ENCODE peak calls at places on chromosomes 5 and 9, in eight cellular contexts. One of them, this sample, is unnamed.
A peak's percentile ranks its signal among the peaks of the same experiment; 100 is the strongest.

GRCh38 chr5:50328193-50328729 is 112.8 kb downstream of the EMB start:
- DNase-seq in breast epithelium: no peak
- DNase-seq in thyroid gland: no peak
- DNase-seq in heart right ventricle: no peak
- DNase-seq in cardiac muscle cell: no peak
- DNase-seq in left ventricle myocardium inferior: no peak
- DNase-seq in GM23338: no peak
- DNase-seq in IMR-90: no peak
- DNase-seq in this sample: no peak

GRCh38 chr5:74328221-74328630 is 312.3 kb downstream of the ENC1 start:
- DNase-seq in breast epithelium: no peak
- DNase-seq in thyroid gland: no peak
- DNase-seq in heart right ventricle: no peak
- DNase-seq in cardiac muscle cell: no peak
- DNase-seq in left ventricle myocardium inferior: no peak
- DNase-seq in GM23338: no peak
- DNase-seq in IMR-90: no peak
- DNase-seq in this sample: no peak

GRCh38 chr5:177545487-177546261 is 8.7 kb downstream of the FAM193B start:
- DNase-seq in breast epithelium: peak; percentile 64
- DNase-seq in thyroid gland: peak; percentile 18
- DNase-seq in heart right ventricle: peak; percentile 65
- DNase-seq in cardiac muscle cell: peak; percentile 96
- DNase-seq in left ventricle myocardium inferior: peak; percentile 56
- DNase-seq in GM23338: no peak
- DNase-seq in IMR-90: peak; percentile 83
- DNase-seq in this sample: no peak

GRCh38 chr5:172502410-172502809 is 48.1 kb upstream of the SH3PXD2B start:
- DNase-seq in breast epithelium: no peak
- DNase-seq in thyroid gland: no peak
- DNase-seq in heart right ventricle: peak; percentile 1
- DNase-seq in cardiac muscle cell: no peak
- DNase-seq in left ventricle myocardium inferior: no peak
- DNase-seq in GM23338: no peak
- DNase-seq in IMR-90: no peak
- DNase-seq in this sample: no peak

GRCh38 chr5:133869675-133869978 is 98.8 kb downstream of the C5orf15 start:
- DNase-seq in breast epithelium: no peak
- DNase-seq in thyroid gland: peak; percentile 8
- DNase-seq in heart right ventricle: peak; percentile 61
- DNase-seq in cardiac muscle cell: no peak
- DNase-seq in left ventricle myocardium inferior: peak; percentile 49
- DNase-seq in GM23338: no peak
- DNase-seq in IMR-90: no peak
- DNase-seq in this sample: no peak

GRCh38 chr9:73753171-73753570 is 601.5 kb downstream of the ANXA1 start:
- DNase-seq in breast epithelium: no peak
- DNase-seq in thyroid gland: no peak
- DNase-seq in heart right ventricle: no peak
- DNase-seq in cardiac muscle cell: no peak
- DNase-seq in left ventricle myocardium inferior: no peak
- DNase-seq in GM23338: no peak
- DNase-seq in IMR-90: no peak
- DNase-seq in this sample: no peak

GRCh38 chr9:112078432-112078831 is 96.7 kb downstream of the SUSD1 start:
- DNase-seq in breast epithelium: no peak
- DNase-seq in thyroid gland: no peak
- DNase-seq in heart right ventricle: no peak
- DNase-seq in cardiac muscle cell: no peak
- DNase-seq in left ventricle myocardium inferior: no peak
- DNase-seq in GM23338: no peak
- DNase-seq in IMR-90: no peak
- DNase-seq in this sample: no peak

GRCh38 chr9:99820330-99821186 is 1.1 kb upstream of the NR4A3 start:
- DNase-seq in breast epithelium: peak; percentile 52
- DNase-seq in thyroid gland: peak; percentile 76
- DNase-seq in heart right ventricle: peak; percentile 74
- DNase-seq in cardiac muscle cell: peak; percentile 84
- DNase-seq in left ventricle myocardium inferior: peak; percentile 48
- DNase-seq in GM23338: peak; percentile 22
- DNase-seq in IMR-90: peak; percentile 89
- DNase-seq in this sample: no peak

GRCh38 chr9:35733109-35733541 is 659 bp downstream of the CREB3 start:
- DNase-seq in breast epithelium: no peak
- DNase-seq in thyroid gland: peak; percentile 44
- DNase-seq in heart right ventricle: no peak
- DNase-seq in cardiac muscle cell: peak; percentile 50
- DNase-seq in left ventricle myocardium inferior: no peak
- DNase-seq in GM23338: peak; percentile 90
- DNase-seq in IMR-90: peak; percentile 75
- DNase-seq in this sample: no peak

GRCh38 chr5:148437249-148437648 is 53.5 kb downstream of the FBXO38 start:
- DNase-seq in breast epithelium: no peak
- DNase-seq in thyroid gland: no peak
- DNase-seq in heart right ventricle: no peak
- DNase-seq in cardiac muscle cell: no peak
- DNase-seq in left ventricle myocardium inferior: no peak
- DNase-seq in GM23338: no peak
- DNase-seq in IMR-90: peak; percentile 3
- DNase-seq in this sample: no peak

DNA sequence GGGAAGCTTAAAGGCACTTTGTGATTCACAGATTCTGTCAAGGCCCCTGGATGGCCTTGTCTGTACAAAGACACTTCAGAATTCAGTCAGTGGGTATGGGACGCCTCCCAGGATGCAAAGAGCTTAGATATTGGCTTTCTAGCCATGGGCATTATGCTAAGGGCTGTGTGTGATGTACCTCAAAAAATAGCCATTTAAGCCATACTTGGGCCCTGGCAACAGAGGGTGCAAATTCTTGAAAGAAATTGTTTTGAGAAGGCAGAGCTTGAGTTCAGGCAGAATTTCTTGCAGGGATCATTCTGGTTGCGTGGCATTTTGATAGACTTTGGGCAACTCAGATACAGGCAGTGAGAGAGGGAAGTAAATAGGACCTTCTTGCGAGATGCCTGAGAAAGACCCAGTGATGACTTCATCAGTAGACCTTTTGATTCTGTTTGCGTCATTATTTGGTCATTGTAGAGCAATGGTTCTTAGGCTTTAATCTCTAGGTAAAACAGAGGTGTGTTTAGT is 3.9 kb downstream of the CYFIP2 start:
- DNase-seq in breast epithelium: no peak
- DNase-seq in thyroid gland: no peak
- DNase-seq in heart right ventricle: no peak
- DNase-seq in cardiac muscle cell: no peak
- DNase-seq in left ventricle myocardium inferior: no peak
- DNase-seq in GM23338: no peak
- DNase-seq in IMR-90: no peak
- DNase-seq in this sample: no peak
- H3K27ac ChIP-seq in breast epithelium: no peak overlapping the region
- H3K27ac ChIP-seq in thyroid gland: peak overlapping the region; percentile 48
- H3K27ac ChIP-seq in heart right ventricle: no peak overlapping the region
- H3K27ac ChIP-seq in cardiac muscle cell: peak overlapping the region; percentile 59
- H3K27ac ChIP-seq in left ventricle myocardium inferior: peak overlapping the region; percentile 81
- H3K27ac ChIP-seq in GM23338: no peak overlapping the region
- H3K27ac ChIP-seq in IMR-90: no peak overlapping the region
- H3K27ac ChIP-seq in this sample: no peak overlapping the region

GRCh38 chr5:120695368-120695880 is 231.3 kb downstream of the PRR16 start:
- DNase-seq in breast epithelium: no peak
- DNase-seq in thyroid gland: no peak
- DNase-seq in heart right ventricle: no peak
- DNase-seq in cardiac muscle cell: no peak
- DNase-seq in left ventricle myocardium inferior: no peak
- DNase-seq in GM23338: no peak
- DNase-seq in IMR-90: no peak
- DNase-seq in this sample: no peak

GRCh38 chr5:120692346-120692745 is 228.2 kb downstream of the PRR16 start:
- DNase-seq in breast epithelium: no peak
- DNase-seq in thyroid gland: no peak
- DNase-seq in heart right ventricle: no peak
- DNase-seq in cardiac muscle cell: no peak
- DNase-seq in left ventricle myocardium inferior: no peak
- DNase-seq in GM23338: no peak
- DNase-seq in IMR-90: no peak
- DNase-seq in this sample: no peak

DNA sequence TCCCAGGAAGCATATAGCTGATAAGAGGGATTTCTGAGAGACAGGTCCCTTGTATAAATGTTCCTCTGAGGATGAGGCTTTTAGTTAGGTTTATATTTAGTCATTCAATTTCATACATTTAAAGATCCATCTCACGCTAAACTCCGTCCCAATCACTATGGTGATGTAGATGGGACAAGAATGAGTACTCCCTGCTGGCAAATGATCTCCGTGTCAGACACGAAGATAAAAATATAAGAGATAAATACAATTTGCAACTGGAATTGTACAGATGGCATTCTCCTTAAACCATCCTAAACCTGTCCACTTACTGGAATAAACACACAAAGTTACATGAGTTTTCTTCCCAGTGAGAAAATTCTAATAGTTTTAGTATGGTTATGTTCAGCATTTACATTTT is 233.0 kb downstream of the PRR16 start:
- DNase-seq in breast epithelium: no peak
- DNase-seq in thyroid gland: no peak
- DNase-seq in heart right ventricle: no peak
- DNase-seq in cardiac muscle cell: no peak
- DNase-seq in left ventricle myocardium inferior: no peak
- DNase-seq in GM23338: no peak
- DNase-seq in IMR-90: no peak
- DNase-seq in this sample: no peak
- H3K4me3 ChIP-seq in breast epithelium: no peak overlapping the region
- H3K4me3 ChIP-seq in thyroid gland: no peak overlapping the region
- H3K4me3 ChIP-seq in heart right ventricle: no peak overlapping the region
- H3K4me3 ChIP-seq in cardiac muscle cell: no peak overlapping the region
- H3K4me3 ChIP-seq in left ventricle myocardium inferior: no peak overlapping the region
- H3K4me3 ChIP-seq in GM23338: peak overlapping the region; percentile 41
- H3K4me3 ChIP-seq in IMR-90: no peak overlapping the region
- H3K4me3 ChIP-seq in this sample: no peak overlapping the region

DNA sequence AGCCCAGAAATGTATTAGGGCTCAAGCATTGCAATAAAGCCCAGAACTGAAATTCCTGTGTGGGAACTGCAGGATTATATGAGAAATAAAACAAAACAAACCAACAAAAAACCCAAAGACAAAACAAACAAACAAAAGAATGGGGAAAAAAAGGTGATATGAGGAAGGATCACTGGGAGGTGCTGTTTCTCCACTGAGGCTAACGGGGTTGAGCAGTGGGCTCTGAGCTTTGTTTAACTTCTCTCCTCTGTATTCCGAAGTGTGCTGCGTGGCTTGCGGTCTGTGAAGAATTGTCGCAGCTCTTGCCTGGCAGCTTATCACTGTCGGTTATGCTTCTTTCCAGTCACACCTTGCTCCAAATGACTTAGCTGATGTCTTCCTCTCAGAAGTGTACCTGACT is 106.3 kb downstream of the TENT4A start:
- DNase-seq in breast epithelium: no peak
- DNase-seq in thyroid gland: no peak
- DNase-seq in heart right ventricle: no peak
- DNase-seq in cardiac muscle cell: no peak
- DNase-seq in left ventricle myocardium inferior: no peak
- DNase-seq in GM23338: peak; percentile 69
- DNase-seq in IMR-90: no peak
- DNase-seq in this sample: no peak
- TF ChIP-seq CTCF in breast epithelium: no peak
- TF ChIP-seq CTCF in thyroid gland: no peak
- TF ChIP-seq CTCF in heart right ventricle: no peak
- TF ChIP-seq CTCF in cardiac muscle cell: no peak
- TF ChIP-seq CTCF in left ventricle myocardium inferior: no peak
- TF ChIP-seq CTCF in GM23338: peak; percentile 69
- TF ChIP-seq CTCF in IMR-90: no peak
- TF ChIP-seq CTCF in this sample: no peak

GRCh38 chr5:88269222-88269771 is 652 bp upstream of the TMEM161B start:
- DNase-seq in breast epithelium: no peak
- DNase-seq in thyroid gland: peak; percentile 7
- DNase-seq in heart right ventricle: no peak
- DNase-seq in cardiac muscle cell: peak; percentile 26
- DNase-seq in left ventricle myocardium inferior: no peak
- DNase-seq in GM23338: peak; percentile 46
- DNase-seq in IMR-90: peak; percentile 16
- DNase-seq in this sample: no peak
- H3K27ac ChIP-seq in breast epithelium: peak overlapping the region; percentile 87
- H3K27ac ChIP-seq in thyroid gland: peak overlapping the region; percentile 18
- H3K27ac ChIP-seq in heart right ventricle: no peak overlapping the region
- H3K27ac ChIP-seq in cardiac muscle cell: peak overlapping the region; percentile 49
- H3K27ac ChIP-seq in left ventricle myocardium inferior: peak overlapping the region; percentile 71
- H3K27ac ChIP-seq in GM23338: peak overlapping the region; percentile 85
- H3K27ac ChIP-seq in IMR-90: peak overlapping the region; percentile 28
- H3K27ac ChIP-seq in this sample: no peak overlapping the region

GRCh38 chr5:89436464-89436863 is 553.5 kb upstream of the MEF2C start:
- DNase-seq in breast epithelium: no peak
- DNase-seq in thyroid gland: no peak
- DNase-seq in heart right ventricle: no peak
- DNase-seq in cardiac muscle cell: no peak
- DNase-seq in left ventricle myocardium inferior: no peak
- DNase-seq in GM23338: no peak
- DNase-seq in IMR-90: no peak
- DNase-seq in this sample: no peak
- H3K4me3 ChIP-seq in breast epithelium: no peak overlapping the region
- H3K4me3 ChIP-seq in thyroid gland: no peak overlapping the region
- H3K4me3 ChIP-seq in heart right ventricle: no peak overlapping the region
- H3K4me3 ChIP-seq in cardiac muscle cell: no peak overlapping the region
- H3K4me3 ChIP-seq in left ventricle myocardium inferior: no peak overlapping the region
- H3K4me3 ChIP-seq in GM23338: no peak overlapping the region
- H3K4me3 ChIP-seq in IMR-90: no peak overlapping the region
- H3K4me3 ChIP-seq in this sample: no peak overlapping the region